ENCODE peak calls at places on chromosomes 3 and 15, in six cellular contexts. Z is GOT3, D is ovary, C is M059J, K is right cardiac atrium, P is iPS-NIHi11. U is an unnamed sample.
A peak's percentile ranks its signal among the peaks of the same experiment; 100 is the strongest.

GRCh38 chr3:71928215-71928614 is 143.3 kb upstream of the PROK2 start:
- DNase-seq in Z (no peak), D (no peak), C (no peak), K (no peak), P (no peak), U (no peak)

GRCh38 chr15:68992696-68993095 is 21.8 kb upstream of the NOX5 start:
- DNase-seq in Z (no peak), D (no peak), C (no peak), K (no peak), P (no peak), U (no peak)

GRCh38 chr3:59426851-59427565 is 377.2 kb upstream of the CFAP20DC start:
- DNase-seq in Z (no peak), D (no peak), C (peak; percentile 84), K (no peak), P (no peak), U (peak; percentile 86)

GRCh38 chr3:59266551-59266950 is 216.7 kb upstream of the CFAP20DC start:
- DNase-seq in Z (no peak), D (no peak), C (peak; percentile 83), K (no peak), P (no peak), U (peak; percentile 44)

GRCh38 chr3:45644063-45644462 is 45.1 kb upstream of the SACM1L start:
- DNase-seq in Z (no peak), D (no peak), C (peak; percentile 78), K (no peak), P (no peak), U (peak; percentile 95)

GRCh38 chr15:85745525-85745924 is 49.2 kb downstream of the KLHL25 start:
- DNase-seq in Z (no peak), D (peak; percentile 35), C (no peak), K (no peak), P (no peak), U (no peak)

GRCh38 chr15:92383528-92384326 is 10.0 kb upstream of the ST8SIA2 start:
- DNase-seq in Z (no peak), D (no peak), C (no peak), K (no peak), P (peak; percentile 79), U (peak; percentile 3)

GRCh38 chr3:71101014-71101413 is 482.5 kb downstream of the FOXP1 start:
- DNase-seq in Z (no peak), D (no peak), C (peak; percentile 81), K (no peak), P (no peak), U (peak; percentile 81)

GRCh38 chr15:71151061-71151460 is 35.8 kb downstream of the THSD4 start:
- DNase-seq in Z (no peak), D (no peak), C (peak; percentile 90), K (no peak), P (no peak), U (peak; percentile 51)

GRCh38 chr3:129577356-129577755 is 29.1 kb downstream of the PLXND1 start:
- DNase-seq in Z (no peak), D (peak; percentile 31), C (no peak), K (peak; percentile 64), P (no peak), U (no peak)

GRCh38 chr15:31396881-31397560 is 70.4 kb downstream of the KLF13 start:
- DNase-seq in Z (peak; percentile 49), D (peak; percentile 76), C (peak; percentile 84), K (peak; percentile 92), P (peak; percentile 95), U (peak; percentile 26)

GRCh38 chr3:69403406-69403934 is 17.6 kb upstream of the FRMD4B start:
- DNase-seq in Z (no peak), D (no peak), C (no peak), K (no peak), P (no peak), U (no peak)

GRCh38 chr3:59726279-59726678 is 676.5 kb upstream of the CFAP20DC start:
- DNase-seq in Z (no peak), D (no peak), C (peak; percentile 38), K (no peak), P (no peak), U (no peak)

GRCh38 chr3:94118390-94118789 is 55.5 kb downstream of the NSUN3 start:
- DNase-seq in Z (no peak), D (no peak), C (no peak), K (no peak), P (no peak), U (no peak)

GRCh38 chr3:178325330-178325729 is 210.9 kb upstream of the KCNMB2 start:
- DNase-seq in Z (no peak), D (no peak), C (peak; percentile 69), K (no peak), P (no peak), U (peak; percentile 64)

GRCh38 chr3:86990171-86990733 is 697 bp downstream of the VGLL3 start:
- DNase-seq in Z (no peak), D (peak; percentile 60), C (peak; percentile 58), K (peak; percentile 29), P (peak; percentile 62), U (peak; percentile 26)

GRCh38 chr15:76059320-76060097 is at the start of gene TMEM266:
- DNase-seq in Z (no peak), D (peak; percentile 52), C (peak; percentile 30), K (peak; percentile 28), P (peak; percentile 95), U (peak; percentile 5)

U was measured in IMR-90.